ENCODE peak calls at places on chromosomes 2 and 18, in four cellular contexts. D, H, V and B are unnamed samples.
A peak's percentile ranks its signal among the peaks of the same experiment; 100 is the strongest.

GRCh38 chr2:120630031-120630701 is 105.5 kb upstream of the GLI2 start:
- DNase-seq in D (no peak), H (no peak), V (peak; percentile 31), B (no peak)

GRCh38 chr2:86598966-86599365 is 24.7 kb downstream of the RNF103 start:
- DNase-seq in D (no peak), H (no peak), V (peak; percentile 62), B (no peak)

GRCh38 chr2:174939046-174939445 is 66.1 kb downstream of the CHN1 start:
- DNase-seq in D (peak; percentile 79), H (no peak), V (no peak), B (no peak)

GRCh38 chr2:159290289-159290907 is 3.9 kb upstream of the WDSUB1 start:
- DNase-seq in D (peak; percentile 94), H (no peak), V (peak; percentile 82), B (no peak)

GRCh38 chr18:78737006-78737915 is 242.4 kb upstream of the SALL3 start:
- DNase-seq in D (no peak), H (no peak), V (no peak), B (peak; percentile 10)

GRCh38 chr2:29189052-29189451 is 73.8 kb downstream of the CLIP4 start:
- DNase-seq in D (no peak), H (no peak), V (no peak), B (no peak)

GRCh38 chr2:60079562-60079961 is 473.9 kb downstream of the BCL11A start:
- DNase-seq in D (no peak), H (no peak), V (no peak), B (no peak)

GRCh38 chr2:96648306-96648705 is 5.7 kb downstream of the FER1L5 start:
- DNase-seq in D (no peak), H (no peak), V (no peak), B (no peak)

GRCh38 chr18:48405108-48405507 is 4.1 kb downstream of the ZBTB7C start:
- DNase-seq in D (peak; percentile 22), H (no peak), V (no peak), B (no peak)

GRCh38 chr2:190409616-190410015 is 1.5 kb downstream of the MFSD6 start:
- DNase-seq in D (no peak), H (no peak), V (no peak), B (no peak)

GRCh38 chr2:146221826-146222225 is 1623.0 kb upstream of the ACVR2A start:
- DNase-seq in D (no peak), H (no peak), V (no peak), B (no peak)

GRCh38 chr2:237931205-237931721 is 35.6 kb upstream of the UBE2F start:
- DNase-seq in D (peak; percentile 92), H (no peak), V (no peak), B (no peak)

GRCh38 chr2:121019073-121019472 is 265.9 kb downstream of the TFCP2L1 start:
- DNase-seq in D (peak; percentile 8), H (no peak), V (peak; percentile 95), B (peak; percentile 73)

GRCh38 chr2:127063701-127064590 is 43.0 kb downstream of the BIN1 start:
- DNase-seq in D (no peak), H (no peak), V (no peak), B (no peak)

GRCh38 chr2:127060264-127060945 is 46.5 kb downstream of the BIN1 start:
- DNase-seq in D (no peak), H (no peak), V (no peak), B (no peak)

GRCh38 chr2:127058656-127059252 is 48.2 kb downstream of the BIN1 start:
- DNase-seq in D (no peak), H (no peak), V (no peak), B (no peak)

GRCh38 chr2:127059559-127059958 is 47.4 kb downstream of the BIN1 start:
- DNase-seq in D (no peak), H (no peak), V (no peak), B (no peak)

DNA sequence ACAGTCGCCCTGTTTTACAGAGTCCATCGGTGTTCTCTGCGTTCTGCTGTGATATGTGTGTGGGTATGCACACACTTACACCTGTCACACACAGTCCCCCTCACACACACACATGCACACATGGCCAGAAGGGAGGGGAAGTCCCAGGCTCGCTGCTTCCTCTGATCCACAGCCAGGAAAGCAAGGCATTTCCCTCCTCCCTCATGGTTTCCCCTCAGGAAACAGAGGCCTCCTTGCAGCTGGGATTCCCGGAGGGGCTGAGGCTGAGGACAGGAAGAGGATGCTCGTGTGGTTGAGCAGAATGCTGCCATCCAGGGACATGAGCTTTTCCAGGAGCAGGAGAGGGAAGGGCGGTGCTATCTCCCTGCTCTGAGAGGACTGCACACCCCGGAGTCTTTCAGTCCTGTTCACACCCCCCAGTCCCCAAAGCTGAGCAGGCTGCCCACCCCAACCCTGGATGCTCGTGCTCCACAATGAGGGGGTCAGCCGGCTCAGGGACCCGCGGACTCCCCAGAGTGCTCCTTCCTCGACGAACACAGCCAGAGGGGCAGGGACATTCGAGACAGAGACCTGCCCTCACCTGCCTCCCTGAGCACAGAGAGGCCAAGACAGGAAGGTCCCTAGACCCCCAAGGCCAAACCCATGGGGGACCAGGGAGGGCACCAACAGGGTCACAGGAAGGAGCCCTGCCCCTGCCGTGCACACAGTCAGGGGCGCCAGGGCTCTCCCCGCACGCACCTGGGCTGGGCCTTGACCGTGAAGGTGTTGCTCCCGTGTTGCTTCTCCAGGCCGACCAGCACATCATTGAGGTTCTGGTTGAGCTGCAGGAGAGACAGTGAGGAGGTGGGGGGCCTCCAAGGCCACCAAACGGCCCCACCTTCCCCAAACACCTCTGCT is 45.3 kb downstream of the BIN1 start:
- DNase-seq in D (peak; percentile 57), H (no peak), V (no peak), B (no peak)
- H3K4ac ChIP-seq in D (peak overlapping the region; percentile 26), H (peak overlapping the region; percentile 11), V (no peak overlapping the region), B (no peak overlapping the region)

DNA sequence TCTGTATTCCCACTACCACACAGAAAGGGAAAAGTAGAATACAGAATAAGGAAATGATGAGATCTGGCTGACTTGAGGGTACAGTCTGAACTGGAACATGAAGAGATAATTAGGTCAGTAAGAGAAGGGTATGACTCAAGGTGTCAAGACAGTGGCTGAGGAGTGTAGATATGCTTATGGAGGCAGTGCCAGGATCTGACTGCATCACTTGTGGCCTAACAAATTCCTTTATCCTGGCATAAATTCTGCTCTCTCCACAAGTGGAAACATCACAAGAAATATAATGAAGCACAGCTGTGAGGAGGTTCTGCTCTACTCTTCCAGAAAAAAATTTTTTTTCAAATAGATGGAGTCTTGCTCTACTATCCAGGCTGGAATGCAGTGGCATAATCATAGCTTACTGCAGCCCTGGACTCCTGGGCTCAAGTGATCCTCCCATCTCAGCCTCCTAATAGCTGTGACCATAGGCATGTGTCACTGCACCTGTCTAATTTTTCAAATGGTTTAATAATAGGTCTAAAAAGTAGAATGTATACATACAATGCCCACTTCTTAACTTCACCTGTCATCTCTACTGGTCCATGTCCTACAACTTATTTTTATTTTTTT is 85.3 kb downstream of the C2orf74 start:
- DNase-seq in D (peak; percentile 48), H (no peak), V (no peak), B (no peak)
- H4K8ac ChIP-seq in D (no peak overlapping the region), H (no peak overlapping the region), V (no peak overlapping the region), B (no peak overlapping the region)

GRCh38 chr18:28526196-28526595 is 349.3 kb upstream of the CDH2 start:
- DNase-seq in D (no peak), H (no peak), V (no peak), B (no peak)
- H3K4ac ChIP-seq in D (no peak overlapping the region), H (no peak overlapping the region), V (no peak overlapping the region), B (no peak overlapping the region)

GRCh38 chr2:199092419-199092818 is 365.3 kb downstream of the SATB2 start:
- DNase-seq in D (no peak), H (no peak), V (no peak), B (no peak)
- H4K8ac ChIP-seq in D (no peak overlapping the region), H (no peak overlapping the region), V (no peak overlapping the region), B (no peak overlapping the region)

GRCh38 chr2:47039913-47040562 is 115.1 kb downstream of the STPG4 start:
- DNase-seq in D (peak; percentile 85), H (no peak), V (no peak), B (no peak)
- H3K4ac ChIP-seq in D (peak overlapping the region; percentile 98), H (no peak overlapping the region), V (no peak overlapping the region), B (no peak overlapping the region)

GRCh38 chr2:241676665-241677064 is 9.9 kb downstream of the DTYMK start:
- DNase-seq in D (no peak), H (no peak), V (no peak), B (no peak)

GRCh38 chr2:241677392-241677791 is 9.2 kb downstream of the DTYMK start:
- DNase-seq in D (no peak), H (no peak), V (no peak), B (no peak)

GRCh38 chr2:241678307-241678706 is 8.3 kb downstream of the DTYMK start:
- DNase-seq in D (no peak), H (no peak), V (no peak), B (no peak)

GRCh38 chr2:241673797-241674725 is 12.6 kb downstream of the DTYMK start:
- DNase-seq in D (no peak), H (no peak), V (no peak), B (peak; percentile 62)

GRCh38 chr2:241675885-241676284 is 10.7 kb downstream of the DTYMK start:
- DNase-seq in D (no peak), H (no peak), V (no peak), B (no peak)
- H4K8ac ChIP-seq in D (no peak overlapping the region), H (no peak overlapping the region), V (no peak overlapping the region), B (no peak overlapping the region)